ENCODE peak calls at places on chromosome 20, in four cellular contexts. Q, S, F and O are unnamed samples.

GRCh38 chr20:37846573-37846972 is 56.4 kb upstream of the VSTM2L start:
- DNase-seq in Q (no peak), S (no peak), F (no peak), O (peak; percentile 28)

GRCh38 chr20:37317316-37317715 is 27.9 kb downstream of the MANBAL start:
- DNase-seq in Q (no peak), S (no peak), F (no peak), O (no peak)

GRCh38 chr20:23200914-23201313 is 114.8 kb upstream of the CD93 start:
- DNase-seq in Q (peak; percentile 41), S (peak; percentile 62), F (peak; percentile 66), O (peak; percentile 77)

GRCh38 chr20:11917663-11918062 is at the start of gene BTBD3:
- DNase-seq in Q (no peak), S (no peak), F (no peak), O (no peak)

GRCh38 chr20:37345339-37346231 is at the start of gene SRC:
- DNase-seq in Q (peak; percentile 70), S (peak; percentile 74), F (peak; percentile 93), O (peak; percentile 79)

GRCh38 chr20:53152228-53152627 is 180.1 kb downstream of the TSHZ2 start:
- DNase-seq in Q (no peak), S (no peak), F (no peak), O (no peak)

GRCh38 chr20:11235058-11235457 is 561.3 kb upstream of the JAG1 start:
- DNase-seq in Q (no peak), S (no peak), F (no peak), O (peak; percentile 14)

GRCh38 chr20:1338801-1339200 is 9.9 kb upstream of the SDCBP2 start:
- DNase-seq in Q (no peak), S (no peak), F (no peak), O (no peak)

GRCh38 chr20:45441746-45442145 is 25.8 kb downstream of the PIGT start:
- DNase-seq in Q (no peak), S (no peak), F (no peak), O (no peak)

GRCh38 chr20:52888096-52888495 is 84.1 kb upstream of the TSHZ2 start:
- DNase-seq in Q (no peak), S (no peak), F (no peak), O (no peak)

GRCh38 chr20:46132705-46133120 is 14.6 kb downstream of the CD40 start:
- DNase-seq in Q (peak; percentile 85), S (peak; percentile 53), F (peak; percentile 87), O (peak; percentile 86)

GRCh38 chr20:50455656-50456451 is 54.3 kb upstream of the PTPN1 start:
- DNase-seq in Q (no peak), S (peak; percentile 75), F (peak; percentile 43), O (no peak)

GRCh38 chr20:14142171-14142570 is 146.9 kb downstream of the MACROD2 start:
- DNase-seq in Q (peak; percentile 70), S (peak; percentile 47), F (no peak), O (peak; percentile 67)

GRCh38 chr20:18916886-18917785 is 103.6 kb downstream of the SCP2D1 start:
- DNase-seq in Q (no peak), S (no peak), F (no peak), O (no peak)

GRCh38 chr20:49186535-49187329 is 1.4 kb downstream of the STAU1 start:
- DNase-seq in Q (peak; percentile 36), S (peak; percentile 62), F (peak; percentile 49), O (no peak)

GRCh38 chr20:50373674-50374286 is 136.4 kb upstream of the PTPN1 start:
- DNase-seq in Q (no peak), S (no peak), F (peak; percentile 25), O (no peak)

GRCh38 chr20:42027746-42028268 is 409.6 kb upstream of the CHD6 start:
- DNase-seq in Q (no peak), S (no peak), F (no peak), O (no peak)

GRCh38 chr20:60224914-60225313 is 266.7 kb downstream of the CDH26 start:
- DNase-seq in Q (peak; percentile 50), S (peak; percentile 38), F (peak; percentile 65), O (peak; percentile 55)

GRCh38 chr20:50957276-50957675 is 1.1 kb downstream of the DPM1 start:
- DNase-seq in Q (no peak), S (no peak), F (no peak), O (no peak)

GRCh38 chr20:568097-568864 is 24.7 kb upstream of the CSNK2A1 start:
- DNase-seq in Q (no peak), S (no peak), F (peak; percentile 56), O (no peak)

GRCh38 chr20:60057123-60057865 is 99.1 kb downstream of the CDH26 start:
- DNase-seq in Q (peak; percentile 75), S (peak; percentile 66), F (peak; percentile 67), O (peak; percentile 69)

GRCh38 chr20:51456511-51457280 is 85.8 kb downstream of the NFATC2 start:
- DNase-seq in Q (no peak), S (peak; percentile 78), F (peak; percentile 52), O (peak; percentile 40)

GRCh38 chr20:60272790-60273189 is 314.6 kb downstream of the CDH26 start:
- DNase-seq in Q (no peak), S (no peak), F (no peak), O (no peak)

GRCh38 chr20:58573257-58573656 is 58.1 kb upstream of the APCDD1L start:
- DNase-seq in Q (no peak), S (no peak), F (no peak), O (no peak)

GRCh38 chr20:56158489-56158888 is 90.0 kb upstream of the MC3R start:
- DNase-seq in Q (no peak), S (no peak), F (no peak), O (no peak)

GRCh38 chr20:47701612-47702011 is 83.7 kb downstream of the SULF2 start:
- DNase-seq in Q (no peak), S (no peak), F (no peak), O (no peak)

GRCh38 chr20:21613512-21613911 is 92.0 kb upstream of the PAX1 start:
- DNase-seq in Q (no peak), S (peak; percentile 46), F (no peak), O (no peak)

GRCh38 chr20:44615876-44616603 is 33.7 kb downstream of the PKIG start:
- DNase-seq in Q (no peak), S (no peak), F (no peak), O (no peak)

GRCh38 chr20:52256465-52256864 is 64.9 kb upstream of the ZFP64 start:
- DNase-seq in Q (no peak), S (no peak), F (no peak), O (no peak)

GRCh38 chr20:14342910-14343309 is 5.5 kb upstream of the FLRT3 start:
- DNase-seq in Q (no peak), S (no peak), F (no peak), O (no peak)

GRCh38 chr20:11993886-11994466 is 76.3 kb downstream of the BTBD3 start:
- DNase-seq in Q (no peak), S (no peak), F (no peak), O (peak; percentile 25)

GRCh38 chr20:59737816-59738215 is 133.5 kb downstream of the PHACTR3 start:
- DNase-seq in Q (no peak), S (no peak), F (no peak), O (no peak)

GRCh38 chr20:19335341-19335740 is 122.9 kb downstream of the SLC24A3 start:
- DNase-seq in Q (no peak), S (no peak), F (no peak), O (no peak)

DNA sequence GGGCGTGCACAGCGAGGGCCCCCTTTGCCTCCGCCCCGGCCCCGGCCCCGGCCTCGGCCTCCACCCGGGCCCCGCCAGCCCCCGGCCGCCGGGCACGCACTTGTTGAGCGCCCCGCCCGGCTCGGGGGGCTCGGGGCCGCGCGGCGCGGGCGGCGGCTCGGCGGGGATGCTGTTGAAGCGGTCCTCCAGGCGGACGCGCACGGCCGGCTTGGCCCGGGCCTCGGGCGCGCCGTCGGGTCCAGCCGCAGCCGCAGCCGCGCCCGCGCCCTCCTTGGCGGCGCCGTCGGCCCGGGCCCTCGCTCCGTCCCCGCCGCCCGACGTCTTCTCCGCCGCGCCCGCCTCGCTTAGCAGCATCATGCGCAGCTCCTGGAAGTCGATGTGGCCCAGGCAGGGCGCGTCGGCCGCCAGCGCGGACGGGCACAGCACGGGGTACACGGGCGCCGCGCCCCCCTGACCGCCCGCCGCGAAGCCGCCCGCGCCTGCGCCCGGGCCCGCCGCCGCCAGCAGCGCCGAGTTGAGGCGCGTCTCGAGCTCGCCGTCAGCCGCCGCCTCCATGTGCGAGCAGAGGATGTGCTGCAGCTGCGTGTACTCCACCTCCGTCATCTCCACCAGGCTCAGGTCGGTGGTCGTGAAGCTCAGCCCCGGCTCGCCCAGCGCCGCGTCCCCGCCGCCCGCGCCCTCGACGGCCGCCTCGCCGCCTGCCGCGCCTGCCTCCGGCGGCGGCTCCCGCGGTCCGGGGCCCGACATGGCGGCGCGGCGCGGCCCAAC is 514 bp downstream of the TCFL5 start:
- DNase-seq in Q (peak; percentile 43), S (no peak), F (peak; percentile 64), O (no peak)
- TF ChIP-seq ELF4 in Q (no peak), S (no peak), F (no peak), O (no peak)

GRCh38 chr20:35866446-35867202 is 87.7 kb downstream of the SCAND1 start:
- DNase-seq in Q (no peak), S (no peak), F (no peak), O (no peak)
- TF ChIP-seq ELF4 in Q (no peak), S (no peak), F (no peak), O (no peak)

GRCh38 chr20:64082821-64083379 is 1.3 kb downstream of the LKAAEAR1 start:
- DNase-seq in Q (no peak), S (no peak), F (no peak), O (no peak)

GRCh38 chr20:64090165-64090564 is 6.0 kb upstream of the LKAAEAR1 start:
- DNase-seq in Q (peak; percentile 39), S (no peak), F (peak; percentile 65), O (no peak)

GRCh38 chr20:64084209-64085152 is at the start of gene LKAAEAR1:
- DNase-seq in Q (no peak), S (no peak), F (no peak), O (peak; percentile 54)

GRCh38 chr20:64083380-64084208 is 604 bp downstream of the LKAAEAR1 start:
- DNase-seq in Q (peak; percentile 79), S (peak; percentile 67), F (peak; percentile 90), O (peak; percentile 82)

GRCh38 chr20:64086801-64087200 is 2.6 kb upstream of the LKAAEAR1 start:
- DNase-seq in Q (no peak), S (no peak), F (no peak), O (no peak)
- TF ChIP-seq ELF4 in Q (no peak), S (no peak), F (no peak), O (no peak)

GRCh38 chr20:13017883-13018535 is 9.2 kb downstream of the SPTLC3 start:
- DNase-seq in Q (no peak), S (no peak), F (no peak), O (no peak)

GRCh38 chr20:13012886-13013285 is 4.1 kb downstream of the SPTLC3 start:
- DNase-seq in Q (no peak), S (no peak), F (no peak), O (no peak)

GRCh38 chr20:13021205-13021970 is 12.6 kb downstream of the SPTLC3 start:
- DNase-seq in Q (no peak), S (peak; percentile 82), F (no peak), O (no peak)

GRCh38 chr20:13013411-13013810 is 4.6 kb downstream of the SPTLC3 start:
- DNase-seq in Q (no peak), S (no peak), F (no peak), O (no peak)

GRCh38 chr20:13017235-13017634 is 8.5 kb downstream of the SPTLC3 start:
- DNase-seq in Q (no peak), S (no peak), F (no peak), O (no peak)
- TF ChIP-seq ELF4 in Q (no peak), S (no peak), F (no peak), O (no peak)

GRCh38 chr20:2874456-2874855 is 1.2 kb downstream of the PTPRA start:
- DNase-seq in Q (no peak), S (no peak), F (no peak), O (no peak)
- TF ChIP-seq ELF4 in Q (no peak), S (no peak), F (no peak), O (no peak)

GRCh38 chr20:62020935-62021701 is 44.6 kb downstream of the TAF4 start:
- DNase-seq in Q (no peak), S (no peak), F (peak; percentile 40), O (no peak)
- TF ChIP-seq ELF4 in Q (no peak), S (no peak), F (no peak), O (no peak)